ENCODE peak calls at places on chromosomes 16 and 17, in four cellular contexts. One of them, this sample, is unnamed. For H3K4me1 and H3K27me3, the result is how much of the 10 kb centered on the place peaks cover.

GRCh38 chr17:74528491-74529199 is 2.6 kb downstream of the CD300LB start:
- DNase-seq in CD8-positive, alpha-beta memory T cell: no peak
- DNase-seq in esophagus squamous epithelium: no peak
- DNase-seq in CD8-positive, alpha-beta T cell: no peak
- DNase-seq in this sample: no peak

GRCh38 chr17:63279498-63280230 is 166.4 kb downstream of the CYB561 start:
- DNase-seq in CD8-positive, alpha-beta memory T cell: no peak
- DNase-seq in esophagus squamous epithelium: no peak
- DNase-seq in CD8-positive, alpha-beta T cell: no peak
- DNase-seq in this sample: no peak

GRCh38 chr17:31448467-31449077 is 57.1 kb downstream of the RAB11FIP4 start:
- DNase-seq in CD8-positive, alpha-beta memory T cell: no peak
- DNase-seq in esophagus squamous epithelium: no peak
- DNase-seq in CD8-positive, alpha-beta T cell: no peak
- DNase-seq in this sample: peak

GRCh38 chr16:70157105-70157476 is 16.5 kb upstream of the CLEC18C start:
- DNase-seq in CD8-positive, alpha-beta memory T cell: no peak
- DNase-seq in esophagus squamous epithelium: no peak
- DNase-seq in CD8-positive, alpha-beta T cell: no peak
- DNase-seq in this sample: no peak

GRCh38 chr16:1552129-1552528 is 18.7 kb downstream of the TMEM204 start:
- DNase-seq in CD8-positive, alpha-beta memory T cell: no peak
- DNase-seq in esophagus squamous epithelium: no peak
- DNase-seq in CD8-positive, alpha-beta T cell: no peak
- DNase-seq in this sample: no peak

GRCh38 chr16:51034481-51035109 is 116.5 kb downstream of the SALL1 start:
- DNase-seq in CD8-positive, alpha-beta memory T cell: no peak
- DNase-seq in esophagus squamous epithelium: no peak
- DNase-seq in CD8-positive, alpha-beta T cell: no peak
- DNase-seq in this sample: no peak

GRCh38 chr16:70470927-70471341 is 16.5 kb downstream of the FCSK start:
- DNase-seq in CD8-positive, alpha-beta memory T cell: no peak
- DNase-seq in esophagus squamous epithelium: no peak
- DNase-seq in CD8-positive, alpha-beta T cell: no peak
- DNase-seq in this sample: peak

GRCh38 chr17:10756604-10757003 is 26.8 kb upstream of the TMEM220 start:
- DNase-seq in CD8-positive, alpha-beta memory T cell: no peak
- DNase-seq in esophagus squamous epithelium: no peak
- DNase-seq in CD8-positive, alpha-beta T cell: no peak
- DNase-seq in this sample: no peak

GRCh38 chr17:80034977-80035686 is 540 bp downstream of the TBC1D16 start:
- DNase-seq in CD8-positive, alpha-beta memory T cell: peak
- DNase-seq in esophagus squamous epithelium: no peak
- DNase-seq in CD8-positive, alpha-beta T cell: peak
- DNase-seq in this sample: peak

GRCh38 chr17:55743103-55743679 is 7.7 kb upstream of the PCTP start:
- DNase-seq in CD8-positive, alpha-beta memory T cell: no peak
- DNase-seq in esophagus squamous epithelium: no peak
- DNase-seq in CD8-positive, alpha-beta T cell: no peak
- DNase-seq in this sample: no peak
- H3K27ac ChIP-seq in CD8-positive, alpha-beta memory T cell: no peak
- H3K27ac ChIP-seq in esophagus squamous epithelium: no peak
- H3K27ac ChIP-seq in CD8-positive, alpha-beta T cell: no peak
- H3K27ac ChIP-seq in this sample: no peak

DNA sequence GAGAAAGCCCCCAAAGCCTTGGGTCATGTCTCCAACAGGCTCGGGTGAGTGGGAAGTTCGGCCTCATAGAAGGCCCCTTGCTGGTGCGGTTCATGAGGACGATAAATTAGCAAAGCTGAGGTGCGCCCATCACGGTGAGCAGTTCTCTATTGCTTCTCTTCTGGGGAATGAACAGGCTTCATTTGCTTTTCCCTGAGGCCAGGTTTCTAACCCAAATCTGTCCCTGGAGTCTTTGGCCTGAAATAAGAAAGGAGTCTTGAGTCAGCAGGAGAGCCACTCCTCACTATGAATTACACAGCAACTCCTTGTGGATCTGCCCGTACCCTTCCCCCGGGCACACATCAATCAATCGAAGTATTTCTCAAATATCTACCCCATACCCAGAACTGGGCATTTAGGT is 94.6 kb downstream of the YPEL2 start:
- DNase-seq in CD8-positive, alpha-beta memory T cell: no peak
- DNase-seq in esophagus squamous epithelium: no peak
- DNase-seq in CD8-positive, alpha-beta T cell: no peak
- DNase-seq in this sample: no peak
- H3K4me1 ChIP-seq in CD8-positive, alpha-beta memory T cell: under half
- H3K4me1 ChIP-seq in esophagus squamous epithelium: under half
- H3K4me1 ChIP-seq in CD8-positive, alpha-beta T cell: under half
- H3K4me1 ChIP-seq in this sample: half or more

GRCh38 chr17:6683081-6683684 is 30.0 kb downstream of the SLC13A5 start:
- DNase-seq in CD8-positive, alpha-beta memory T cell: no peak
- DNase-seq in esophagus squamous epithelium: no peak
- DNase-seq in CD8-positive, alpha-beta T cell: no peak
- DNase-seq in this sample: no peak

GRCh38 chr17:6681671-6682070 is 30.1 kb downstream of the C17orf100 start:
- DNase-seq in CD8-positive, alpha-beta memory T cell: no peak
- DNase-seq in esophagus squamous epithelium: no peak
- DNase-seq in CD8-positive, alpha-beta T cell: no peak
- DNase-seq in this sample: no peak

GRCh38 chr17:6679241-6679640 is 27.7 kb downstream of the C17orf100 start:
- DNase-seq in CD8-positive, alpha-beta memory T cell: no peak
- DNase-seq in esophagus squamous epithelium: no peak
- DNase-seq in CD8-positive, alpha-beta T cell: no peak
- DNase-seq in this sample: no peak

GRCh38 chr17:6682339-6682738 is 30.8 kb downstream of the C17orf100 start:
- DNase-seq in CD8-positive, alpha-beta memory T cell: no peak
- DNase-seq in esophagus squamous epithelium: no peak
- DNase-seq in CD8-positive, alpha-beta T cell: no peak
- DNase-seq in this sample: no peak

DNA sequence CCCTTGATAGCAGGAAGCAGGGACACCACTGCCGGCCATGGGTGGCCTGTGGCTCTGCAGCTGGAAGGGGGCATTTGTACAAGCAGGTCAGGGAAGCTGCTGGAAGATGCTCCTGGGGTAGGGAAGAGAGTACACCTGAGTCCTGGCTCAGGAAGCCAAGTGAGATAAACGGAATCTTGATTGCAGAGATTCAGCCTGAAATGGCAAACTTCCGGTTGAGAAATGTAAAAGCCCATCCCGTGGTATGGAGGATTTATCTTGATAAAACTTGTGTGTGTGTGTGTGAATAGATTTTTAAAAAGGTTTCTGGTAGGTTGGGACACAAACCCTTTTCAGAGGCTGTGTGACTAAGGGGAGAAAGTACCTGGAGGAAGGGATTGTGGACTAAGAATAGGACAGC is 29.6 kb downstream of the C17orf100 start:
- DNase-seq in CD8-positive, alpha-beta memory T cell: no peak
- DNase-seq in esophagus squamous epithelium: no peak
- DNase-seq in CD8-positive, alpha-beta T cell: no peak
- DNase-seq in this sample: no peak
- H3K27me3 ChIP-seq in CD8-positive, alpha-beta memory T cell: under half
- H3K27me3 ChIP-seq in esophagus squamous epithelium: under half
- H3K27me3 ChIP-seq in CD8-positive, alpha-beta T cell: under half
- H3K27me3 ChIP-seq in this sample: under half

GRCh38 chr17:29215717-29216116 is 30.9 kb upstream of the CRYBA1 start:
- DNase-seq in CD8-positive, alpha-beta memory T cell: no peak
- DNase-seq in esophagus squamous epithelium: no peak
- DNase-seq in CD8-positive, alpha-beta T cell: no peak
- DNase-seq in this sample: peak

GRCh38 chr17:29214215-29215146 is 32.2 kb upstream of the CRYBA1 start:
- DNase-seq in CD8-positive, alpha-beta memory T cell: no peak
- DNase-seq in esophagus squamous epithelium: no peak
- DNase-seq in CD8-positive, alpha-beta T cell: no peak
- DNase-seq in this sample: no peak

GRCh38 chr17:29216181-29216580 is 30.5 kb upstream of the CRYBA1 start:
- DNase-seq in CD8-positive, alpha-beta memory T cell: no peak
- DNase-seq in esophagus squamous epithelium: no peak
- DNase-seq in CD8-positive, alpha-beta T cell: no peak
- DNase-seq in this sample: no peak

GRCh38 chr17:29215174-29215573 is 31.5 kb upstream of the CRYBA1 start:
- DNase-seq in CD8-positive, alpha-beta memory T cell: no peak
- DNase-seq in esophagus squamous epithelium: no peak
- DNase-seq in CD8-positive, alpha-beta T cell: no peak
- DNase-seq in this sample: no peak

DNA sequence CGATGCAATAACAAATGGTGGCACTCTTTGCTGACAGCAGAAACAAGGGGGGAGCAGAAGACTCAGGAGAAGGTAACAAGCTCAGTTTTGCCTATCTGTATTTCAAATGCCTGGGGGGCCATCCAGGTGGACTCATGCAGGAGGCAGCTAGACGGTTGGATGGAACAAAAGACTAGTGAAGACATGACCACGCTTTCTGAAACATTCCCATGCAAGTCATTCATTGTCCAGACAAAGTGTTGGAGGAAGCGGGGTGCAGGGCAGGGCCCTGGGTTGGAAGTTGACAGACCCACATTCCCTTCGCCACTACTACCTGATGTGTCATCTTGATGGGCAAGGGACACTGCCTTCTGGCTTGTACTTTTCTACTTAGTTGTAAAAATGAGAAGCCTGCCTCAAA is 29.8 kb upstream of the CRYBA1 start:
- DNase-seq in CD8-positive, alpha-beta memory T cell: no peak
- DNase-seq in esophagus squamous epithelium: no peak
- DNase-seq in CD8-positive, alpha-beta T cell: no peak
- DNase-seq in this sample: no peak
- H3K27ac ChIP-seq in CD8-positive, alpha-beta memory T cell: no peak
- H3K27ac ChIP-seq in esophagus squamous epithelium: no peak
- H3K27ac ChIP-seq in CD8-positive, alpha-beta T cell: no peak
- H3K27ac ChIP-seq in this sample: no peak

GRCh38 chr16:80990978-80991377 is 15.7 kb downstream of the CMC2 start:
- DNase-seq in CD8-positive, alpha-beta memory T cell: no peak
- DNase-seq in esophagus squamous epithelium: no peak
- DNase-seq in CD8-positive, alpha-beta T cell: no peak
- DNase-seq in this sample: no peak

GRCh38 chr16:80986557-80986956 is 20.1 kb downstream of the CMC2 start:
- DNase-seq in CD8-positive, alpha-beta memory T cell: no peak
- DNase-seq in esophagus squamous epithelium: no peak
- DNase-seq in CD8-positive, alpha-beta T cell: no peak
- DNase-seq in this sample: no peak

GRCh38 chr16:80990577-80990976 is 16.1 kb downstream of the CMC2 start:
- DNase-seq in CD8-positive, alpha-beta memory T cell: no peak
- DNase-seq in esophagus squamous epithelium: no peak
- DNase-seq in CD8-positive, alpha-beta T cell: no peak
- DNase-seq in this sample: no peak

GRCh38 chr16:80989801-80990200 is 16.9 kb downstream of the CMC2 start:
- DNase-seq in CD8-positive, alpha-beta memory T cell: no peak
- DNase-seq in esophagus squamous epithelium: no peak
- DNase-seq in CD8-positive, alpha-beta T cell: no peak
- DNase-seq in this sample: no peak

DNA sequence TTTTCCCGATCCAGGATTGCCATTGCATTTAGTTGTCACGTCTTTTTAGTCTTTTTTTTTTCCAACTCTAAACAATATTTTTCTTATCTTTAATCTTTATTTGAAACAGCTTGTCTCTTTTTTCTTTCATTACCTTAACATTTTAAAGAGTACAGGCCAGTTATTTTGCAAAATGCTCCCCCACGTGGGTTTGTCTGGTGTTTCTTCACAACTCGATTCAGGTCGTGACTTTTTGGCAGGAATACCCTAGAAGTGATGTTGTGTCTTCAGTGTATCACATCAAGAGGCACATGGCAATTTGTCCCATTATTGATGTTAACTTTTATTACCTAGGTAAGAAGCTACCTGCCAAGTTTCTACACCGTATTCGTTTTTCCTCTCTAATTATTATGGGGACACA is 17.9 kb downstream of the CMC2 start:
- DNase-seq in CD8-positive, alpha-beta memory T cell: no peak
- DNase-seq in esophagus squamous epithelium: no peak
- DNase-seq in CD8-positive, alpha-beta T cell: no peak
- DNase-seq in this sample: no peak
- H3K4me1 ChIP-seq in CD8-positive, alpha-beta memory T cell: under half
- H3K4me1 ChIP-seq in esophagus squamous epithelium: under half
- H3K4me1 ChIP-seq in CD8-positive, alpha-beta T cell: under half
- H3K4me1 ChIP-seq in this sample: under half

GRCh38 chr17:57726213-57726612 is 18.9 kb downstream of the CCDC182 start:
- DNase-seq in CD8-positive, alpha-beta memory T cell: no peak
- DNase-seq in esophagus squamous epithelium: no peak
- DNase-seq in CD8-positive, alpha-beta T cell: no peak
- DNase-seq in this sample: no peak
- H3K27me3 ChIP-seq in CD8-positive, alpha-beta memory T cell: under half
- H3K27me3 ChIP-seq in esophagus squamous epithelium: under half
- H3K27me3 ChIP-seq in CD8-positive, alpha-beta T cell: under half
- H3K27me3 ChIP-seq in this sample: under half

DNA sequence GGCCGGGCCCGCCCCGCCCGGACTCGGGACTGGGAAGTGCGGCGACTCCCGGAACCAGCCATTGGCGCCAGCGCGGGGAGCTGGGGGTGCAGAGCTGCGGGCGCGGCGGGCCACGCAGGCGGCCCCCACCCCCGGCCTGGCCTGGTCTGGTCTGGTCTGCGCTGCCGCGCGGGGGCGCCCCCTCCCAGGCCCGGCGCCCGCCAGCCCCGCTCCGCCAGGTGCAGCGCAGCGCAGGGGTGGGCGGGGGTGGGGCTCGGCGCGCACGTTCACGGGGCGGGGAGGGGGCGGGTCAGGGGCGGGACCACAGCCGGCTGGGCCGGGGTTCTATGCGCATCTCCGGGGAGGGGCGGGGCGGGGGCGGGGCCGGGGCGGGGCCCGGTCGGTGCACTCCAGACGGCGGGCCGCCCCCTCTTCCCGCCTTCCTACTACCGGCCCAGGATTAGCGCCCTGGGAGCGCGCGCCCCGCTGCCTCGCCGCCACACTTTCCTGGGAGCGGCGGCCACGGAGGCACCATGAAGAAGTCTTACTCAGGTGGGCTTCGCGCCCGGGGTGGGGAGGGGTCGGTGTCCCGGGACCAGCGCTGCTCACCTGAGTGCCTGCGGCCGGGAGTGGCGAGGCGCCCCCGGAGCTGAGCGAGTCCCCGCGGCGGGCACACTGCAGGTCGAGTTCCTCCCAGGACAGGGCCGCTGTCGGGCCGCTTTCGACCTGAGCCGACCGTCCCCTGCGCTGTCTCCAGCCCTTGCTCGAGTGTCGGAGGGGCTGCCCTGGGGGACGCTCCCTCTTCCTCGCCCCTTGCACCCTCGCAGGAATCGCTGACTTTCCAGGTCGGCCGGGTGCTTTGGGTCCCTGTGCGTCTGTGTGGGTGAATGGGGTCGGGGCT is 140.5 kb downstream of the SEC14L1 start:
- DNase-seq in CD8-positive, alpha-beta memory T cell: peak
- DNase-seq in esophagus squamous epithelium: no peak
- DNase-seq in CD8-positive, alpha-beta T cell: peak
- DNase-seq in this sample: peak
- H3K27ac ChIP-seq in CD8-positive, alpha-beta memory T cell: no peak
- H3K27ac ChIP-seq in esophagus squamous epithelium: peak
- H3K27ac ChIP-seq in CD8-positive, alpha-beta T cell: no peak
- H3K27ac ChIP-seq in this sample: no peak

GRCh38 chr16:11310634-11310977 is 29.5 kb upstream of the PRM1 start:
- DNase-seq in CD8-positive, alpha-beta memory T cell: no peak
- DNase-seq in esophagus squamous epithelium: no peak
- DNase-seq in CD8-positive, alpha-beta T cell: no peak
- DNase-seq in this sample: no peak
- H3K4me1 ChIP-seq in CD8-positive, alpha-beta memory T cell: under half
- H3K4me1 ChIP-seq in esophagus squamous epithelium: under half
- H3K4me1 ChIP-seq in CD8-positive, alpha-beta T cell: under half
- H3K4me1 ChIP-seq in this sample: under half

This sample was measured in cardiac muscle cell.